ENCODE peak calls at places on chromosomes 12 and 14, in five cellular contexts. F is IMR-90, M is A549, R is K562, V is HepG2. C is an unnamed sample.

GRCh38 chr12:59444932-59445331 is 150.9 kb upstream of the SLC16A7 start:
- DNase-seq in F (peak; percentile 15), M (no peak), R (no peak), V (no peak), C (no peak)

GRCh38 chr14:81268016-81268416 is 47.3 kb upstream of the GTF2A1 start:
- DNase-seq in F (peak; percentile 1), M (peak; percentile 33), R (peak; percentile 29), V (peak; percentile 13), C (no peak)

GRCh38 chr14:92586001-92586947 is 72.7 kb downstream of the RIN3 start:
- DNase-seq in F (peak; percentile 99), M (no peak), R (no peak), V (no peak), C (no peak)

GRCh38 chr12:57093412-57094193 is 4.7 kb downstream of the NAB2 start:
- DNase-seq in F (peak; percentile 90), M (peak; percentile 64), R (peak; percentile 86), V (no peak), C (no peak)

GRCh38 chr12:111330800-111331752 is 37.8 kb downstream of the PHETA1 start:
- DNase-seq in F (peak; percentile 24), M (peak; percentile 78), R (peak; percentile 44), V (peak; percentile 59), C (no peak)

GRCh38 chr12:11553871-11554533 is 95.5 kb upstream of the ETV6 start:
- DNase-seq in F (peak; percentile 59), M (peak; percentile 83), R (peak; percentile 47), V (peak; percentile 34), C (no peak)

GRCh38 chr12:63018273-63018672 is 83.3 kb upstream of the PPM1H start:
- DNase-seq in F (no peak), M (no peak), R (no peak), V (no peak), C (no peak)

GRCh38 chr12:103806807-103807206 is 34.2 kb downstream of the NT5DC3 start:
- DNase-seq in F (no peak), M (no peak), R (no peak), V (no peak), C (no peak)

GRCh38 chr12:79691299-79692248 is 810 bp upstream of the PAWR start:
- DNase-seq in F (peak; percentile 93), M (peak; percentile 56), R (no peak), V (peak; percentile 39), C (no peak)

GRCh38 chr12:31965090-31965489 is 5.9 kb downstream of the RESF1 start:
- DNase-seq in F (no peak), M (no peak), R (no peak), V (no peak), C (no peak)

DNA sequence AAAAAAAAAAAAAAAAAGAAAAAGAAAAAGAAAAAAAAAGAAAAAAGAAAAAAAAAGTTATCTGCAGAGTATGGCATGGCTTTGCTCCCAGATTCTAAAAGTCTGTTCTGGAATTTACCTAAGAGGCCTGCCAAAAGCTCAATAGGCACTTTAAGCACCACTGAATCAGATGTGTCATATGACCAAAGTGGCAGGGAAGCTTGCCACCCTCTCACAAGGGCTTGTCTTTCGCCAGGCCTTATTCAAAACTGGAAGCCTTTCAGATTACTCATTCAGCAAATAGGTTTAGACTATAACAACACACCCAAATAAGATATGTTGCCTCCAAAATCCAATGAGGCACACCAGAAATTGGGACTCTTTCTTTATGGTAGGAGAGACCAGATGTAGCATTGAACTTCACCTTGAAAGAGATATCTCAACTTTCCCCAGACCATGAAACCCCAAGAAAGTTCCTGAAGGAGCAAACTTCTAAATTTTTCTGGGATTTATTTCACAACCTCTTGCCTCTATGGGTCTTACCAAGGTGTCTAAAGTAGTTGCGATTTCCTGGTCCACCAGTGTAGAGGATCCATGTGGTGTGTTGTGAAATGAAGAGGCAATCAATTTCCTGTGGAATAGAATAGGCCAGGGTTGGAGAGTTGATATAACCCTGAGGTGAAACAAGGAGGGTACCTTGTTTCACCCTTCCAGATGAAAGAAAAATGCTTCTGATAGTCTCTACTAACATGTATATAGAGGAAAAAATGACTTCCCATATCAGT is 218.8 kb downstream of the DAD1 start:
- DNase-seq in F (no peak), M (no peak), R (no peak), V (no peak), C (no peak)
- TF ChIP-seq MAFK in F (no peak), M (no peak), R (no peak), V (no peak), C (no peak)

GRCh38 chr12:124248862-124249825 is 45.7 kb upstream of the RFLNA start:
- DNase-seq in F (no peak), M (no peak), R (no peak), V (no peak), C (no peak)
- TF ChIP-seq MAFK in F (no peak), M (no peak), R (no peak), V (no peak), C (no peak)

DNA sequence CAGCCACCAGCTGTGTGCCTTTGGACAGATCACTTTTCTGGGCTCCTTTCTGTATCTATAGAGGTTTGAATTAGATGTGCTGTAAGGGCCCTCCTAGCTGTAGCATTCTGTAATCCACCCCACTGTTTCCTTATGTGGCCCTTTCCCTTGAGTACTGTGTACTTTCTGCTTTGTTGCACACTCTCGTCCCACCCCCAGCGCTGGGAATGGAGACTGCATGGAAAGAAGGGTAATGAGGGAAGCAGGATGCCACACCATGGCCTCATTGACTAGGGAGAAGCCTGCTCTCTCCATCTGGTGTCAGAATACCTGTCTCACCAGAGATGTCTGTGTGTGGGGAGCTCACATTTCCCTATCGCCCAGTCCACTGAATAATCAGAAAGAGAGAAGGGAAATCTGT is 13.6 kb upstream of the GALNT16 start:
- DNase-seq in F (no peak), M (no peak), R (no peak), V (peak; percentile 15), C (peak; percentile 20)
- TF ChIP-seq MAFK in F (no peak), M (no peak), R (no peak), V (no peak), C (no peak)

DNA sequence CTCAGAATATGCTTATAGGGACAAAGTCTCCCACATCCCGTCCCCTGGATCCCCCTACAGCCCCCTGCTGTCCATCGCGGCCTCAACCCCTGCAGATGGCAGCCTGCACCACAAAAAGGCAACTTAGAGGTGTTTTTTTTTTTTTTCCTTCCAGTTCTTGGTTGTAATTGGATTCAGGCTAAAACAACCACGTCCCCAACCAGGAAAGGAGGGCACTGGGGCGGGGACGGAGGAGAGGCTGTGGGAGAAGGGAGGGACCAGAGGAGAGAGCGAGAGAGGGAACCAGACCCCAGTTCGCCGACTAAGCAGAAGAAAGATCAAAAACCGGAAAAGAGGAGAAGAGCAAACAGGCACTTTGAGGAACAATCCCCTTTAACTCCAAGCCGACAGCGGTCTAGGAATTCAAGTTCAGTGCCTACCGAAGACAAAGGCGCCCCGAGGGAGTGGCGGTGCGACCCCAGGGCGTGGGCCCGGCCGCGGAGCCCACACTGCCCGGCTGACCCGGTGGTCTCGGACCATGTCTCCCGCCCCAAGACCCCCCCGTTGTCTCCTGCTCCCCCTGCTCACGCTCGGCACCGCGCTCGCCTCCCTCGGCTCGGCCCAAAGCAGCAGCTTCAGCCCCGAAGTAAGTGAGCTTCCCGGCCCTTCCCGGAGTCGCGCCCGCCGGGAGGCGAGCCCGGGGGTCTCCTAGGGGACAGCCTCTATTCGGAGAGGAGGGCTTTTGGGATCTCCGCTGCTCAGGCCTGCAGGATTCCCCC is at the start of gene MMP14:
- DNase-seq in F (peak; percentile 89), M (no peak), R (no peak), V (no peak), C (no peak)
- TF ChIP-seq MAFK in F (no peak), M (no peak), R (no peak), V (no peak), C (no peak)

GRCh38 chr14:105913221-105913620 is 386.8 kb downstream of the TMEM121 start:
- DNase-seq in F (no peak), M (no peak), R (no peak), V (no peak), C (no peak)
- TF ChIP-seq MAFK in F (no peak), M (no peak), R (no peak), V (no peak), C (no peak)

GRCh38 chr14:56816575-56817391 is 6.5 kb upstream of the OTX2 start:
- DNase-seq in F (no peak), M (no peak), R (no peak), V (no peak), C (peak; percentile 77)
- TF ChIP-seq MAFK in F (no peak), M (no peak), R (no peak), V (no peak), C (no peak)

GRCh38 chr12:69074559-69075349 is 141.8 kb upstream of the CPM start:
- DNase-seq in F (no peak), M (no peak), R (no peak), V (no peak), C (no peak)
- TF ChIP-seq MAFK in F (no peak), M (no peak), R (no peak), V (no peak), C (no peak)

GRCh38 chr14:72515779-72516770 is 377.8 kb downstream of the DPF3 start:
- DNase-seq in F (peak; percentile 69), M (no peak), R (no peak), V (no peak), C (no peak)
- TF ChIP-seq MAFK in F (no peak), M (no peak), R (no peak), V (no peak), C (no peak)